ENCODE peak calls at places on chromosomes 3 and 15, in eight cellular contexts. One of them, this sample, is unnamed.

GRCh38 chr3:52574056-52574965 is 37.9 kb downstream of the UQCC5 start:
- DNase-seq in left lung: no peak
- DNase-seq in CD8-positive, alpha-beta T cell: no peak
- DNase-seq in tibial artery: no peak
- DNase-seq in astrocyte: no peak
- DNase-seq in cardiac muscle cell: no peak
- DNase-seq in neural progenitor cell: no peak
- DNase-seq in aorta: no peak
- DNase-seq in this sample: no peak

GRCh38 chr3:161096771-161097367 is 8.3 kb downstream of the B3GALNT1 start:
- DNase-seq in cardiac muscle cell: peak; percentile 29
- DNase-seq in astrocyte: no peak
- DNase-seq in left lung: no peak
- DNase-seq in CD8-positive, alpha-beta T cell: no peak
- DNase-seq in neural progenitor cell: peak; percentile 43
- DNase-seq in aorta: no peak
- DNase-seq in tibial artery: no peak
- DNase-seq in this sample: no peak

GRCh38 chr3:176939022-176939817 is 258.1 kb downstream of the TBL1XR1 start:
- DNase-seq in astrocyte: peak; percentile 73
- DNase-seq in neural progenitor cell: peak; percentile 76
- DNase-seq in aorta: no peak
- DNase-seq in CD8-positive, alpha-beta T cell: peak; percentile 4
- DNase-seq in tibial artery: no peak
- DNase-seq in left lung: no peak
- DNase-seq in cardiac muscle cell: peak; percentile 77
- DNase-seq in this sample: no peak

GRCh38 chr3:16462679-16463078 is 50.8 kb downstream of the RFTN1 start:
- DNase-seq in CD8-positive, alpha-beta T cell: no peak
- DNase-seq in cardiac muscle cell: no peak
- DNase-seq in left lung: no peak
- DNase-seq in astrocyte: no peak
- DNase-seq in tibial artery: no peak
- DNase-seq in aorta: no peak
- DNase-seq in neural progenitor cell: no peak
- DNase-seq in this sample: peak; percentile 34

GRCh38 chr15:25693321-25694237 is 169.5 kb downstream of the ATP10A start:
- DNase-seq in tibial artery: no peak
- DNase-seq in astrocyte: no peak
- DNase-seq in cardiac muscle cell: peak; percentile 64
- DNase-seq in CD8-positive, alpha-beta T cell: no peak
- DNase-seq in aorta: peak; percentile 81
- DNase-seq in neural progenitor cell: peak; percentile 47
- DNase-seq in left lung: no peak
- DNase-seq in this sample: no peak

GRCh38 chr3:24287728-24288450 is 206.8 kb downstream of the THRB start:
- DNase-seq in tibial artery: peak; percentile 62
- DNase-seq in cardiac muscle cell: no peak
- DNase-seq in neural progenitor cell: no peak
- DNase-seq in CD8-positive, alpha-beta T cell: no peak
- DNase-seq in aorta: no peak
- DNase-seq in left lung: no peak
- DNase-seq in astrocyte: no peak
- DNase-seq in this sample: no peak

GRCh38 chr3:87503901-87504498 is 227.6 kb upstream of the POU1F1 start:
- DNase-seq in CD8-positive, alpha-beta T cell: no peak
- DNase-seq in tibial artery: no peak
- DNase-seq in astrocyte: peak; percentile 55
- DNase-seq in aorta: no peak
- DNase-seq in neural progenitor cell: peak; percentile 75
- DNase-seq in cardiac muscle cell: peak; percentile 59
- DNase-seq in left lung: no peak
- DNase-seq in this sample: no peak

GRCh38 chr3:44478055-44478468 is 592 bp upstream of the ZNF445 start:
- DNase-seq in tibial artery: no peak
- DNase-seq in left lung: no peak
- DNase-seq in CD8-positive, alpha-beta T cell: no peak
- DNase-seq in astrocyte: no peak
- DNase-seq in neural progenitor cell: no peak
- DNase-seq in aorta: no peak
- DNase-seq in cardiac muscle cell: no peak
- DNase-seq in this sample: no peak

GRCh38 chr15:38994310-38994709 is 429.7 kb upstream of the RASGRP1 start:
- DNase-seq in CD8-positive, alpha-beta T cell: no peak
- DNase-seq in tibial artery: no peak
- DNase-seq in astrocyte: no peak
- DNase-seq in aorta: no peak
- DNase-seq in cardiac muscle cell: no peak
- DNase-seq in neural progenitor cell: no peak
- DNase-seq in left lung: no peak
- DNase-seq in this sample: no peak

GRCh38 chr15:29698030-29698701 is 124.1 kb downstream of the TJP1 start:
- DNase-seq in cardiac muscle cell: no peak
- DNase-seq in neural progenitor cell: no peak
- DNase-seq in left lung: no peak
- DNase-seq in tibial artery: no peak
- DNase-seq in astrocyte: peak; percentile 87
- DNase-seq in CD8-positive, alpha-beta T cell: no peak
- DNase-seq in aorta: no peak
- DNase-seq in this sample: no peak

GRCh38 chr3:160184655-160185054 is 40.6 kb upstream of the C3orf80 start:
- DNase-seq in cardiac muscle cell: no peak
- DNase-seq in neural progenitor cell: no peak
- DNase-seq in tibial artery: no peak
- DNase-seq in left lung: no peak
- DNase-seq in aorta: no peak
- DNase-seq in CD8-positive, alpha-beta T cell: no peak
- DNase-seq in astrocyte: peak; percentile 91
- DNase-seq in this sample: no peak

GRCh38 chr3:101780661-101781060 is 1.6 kb downstream of the NXPE3 start:
- DNase-seq in cardiac muscle cell: no peak
- DNase-seq in CD8-positive, alpha-beta T cell: no peak
- DNase-seq in aorta: no peak
- DNase-seq in left lung: no peak
- DNase-seq in tibial artery: no peak
- DNase-seq in neural progenitor cell: peak; percentile 9
- DNase-seq in astrocyte: peak; percentile 85
- DNase-seq in this sample: no peak

GRCh38 chr3:64291345-64291744 is 66.1 kb upstream of the PRICKLE2 start:
- DNase-seq in tibial artery: peak; percentile 70
- DNase-seq in astrocyte: peak; percentile 86
- DNase-seq in CD8-positive, alpha-beta T cell: no peak
- DNase-seq in cardiac muscle cell: no peak
- DNase-seq in neural progenitor cell: no peak
- DNase-seq in aorta: peak; percentile 78
- DNase-seq in left lung: no peak
- DNase-seq in this sample: no peak

GRCh38 chr3:42830437-42831320 is 21.4 kb downstream of the ACKR2 start:
- DNase-seq in cardiac muscle cell: peak; percentile 75
- DNase-seq in tibial artery: no peak
- DNase-seq in CD8-positive, alpha-beta T cell: no peak
- DNase-seq in aorta: no peak
- DNase-seq in neural progenitor cell: peak; percentile 77
- DNase-seq in astrocyte: no peak
- DNase-seq in left lung: no peak
- DNase-seq in this sample: no peak

GRCh38 chr3:35862057-35862456 is 222.7 kb downstream of the ARPP21 start:
- DNase-seq in cardiac muscle cell: peak; percentile 66
- DNase-seq in CD8-positive, alpha-beta T cell: no peak
- DNase-seq in astrocyte: no peak
- DNase-seq in left lung: no peak
- DNase-seq in tibial artery: no peak
- DNase-seq in neural progenitor cell: no peak
- DNase-seq in aorta: no peak
- DNase-seq in this sample: no peak

GRCh38 chr15:56349554-56349953 is 15.7 kb upstream of the TEX9 start:
- DNase-seq in tibial artery: no peak
- DNase-seq in aorta: no peak
- DNase-seq in left lung: no peak
- DNase-seq in astrocyte: no peak
- DNase-seq in cardiac muscle cell: no peak
- DNase-seq in CD8-positive, alpha-beta T cell: no peak
- DNase-seq in neural progenitor cell: no peak
- DNase-seq in this sample: no peak

GRCh38 chr3:145170101-145170500 is 990.9 kb downstream of the PLOD2 start:
- DNase-seq in cardiac muscle cell: peak; percentile 8
- DNase-seq in neural progenitor cell: no peak
- DNase-seq in astrocyte: no peak
- DNase-seq in aorta: no peak
- DNase-seq in tibial artery: no peak
- DNase-seq in CD8-positive, alpha-beta T cell: no peak
- DNase-seq in left lung: no peak
- DNase-seq in this sample: no peak

GRCh38 chr3:119375510-119375909 is 81.3 kb downstream of the ARHGAP31 start:
- DNase-seq in aorta: no peak
- DNase-seq in cardiac muscle cell: no peak
- DNase-seq in left lung: no peak
- DNase-seq in astrocyte: no peak
- DNase-seq in neural progenitor cell: no peak
- DNase-seq in CD8-positive, alpha-beta T cell: no peak
- DNase-seq in tibial artery: no peak
- DNase-seq in this sample: no peak

GRCh38 chr3:127015282-127016042 is 32.5 kb downstream of the PLXNA1 start:
- DNase-seq in cardiac muscle cell: no peak
- DNase-seq in CD8-positive, alpha-beta T cell: no peak
- DNase-seq in left lung: no peak
- DNase-seq in aorta: no peak
- DNase-seq in neural progenitor cell: peak; percentile 59
- DNase-seq in astrocyte: no peak
- DNase-seq in tibial artery: no peak
- DNase-seq in this sample: no peak

GRCh38 chr3:135878501-135878900 is 87.0 kb upstream of the PPP2R3A start:
- DNase-seq in cardiac muscle cell: no peak
- DNase-seq in left lung: no peak
- DNase-seq in neural progenitor cell: no peak
- DNase-seq in tibial artery: no peak
- DNase-seq in aorta: no peak
- DNase-seq in CD8-positive, alpha-beta T cell: no peak
- DNase-seq in astrocyte: no peak
- DNase-seq in this sample: no peak

GRCh38 chr3:123423026-123423425 is 25.9 kb downstream of the ADCY5 start:
- DNase-seq in tibial artery: no peak
- DNase-seq in CD8-positive, alpha-beta T cell: no peak
- DNase-seq in neural progenitor cell: no peak
- DNase-seq in cardiac muscle cell: no peak
- DNase-seq in astrocyte: no peak
- DNase-seq in left lung: no peak
- DNase-seq in aorta: peak; percentile 89
- DNase-seq in this sample: no peak

GRCh38 chr3:81580399-81580798 is 181.0 kb downstream of the GBE1 start:
- DNase-seq in astrocyte: no peak
- DNase-seq in left lung: no peak
- DNase-seq in CD8-positive, alpha-beta T cell: no peak
- DNase-seq in aorta: no peak
- DNase-seq in cardiac muscle cell: peak; percentile 29
- DNase-seq in neural progenitor cell: peak; percentile 66
- DNase-seq in tibial artery: no peak
- DNase-seq in this sample: no peak

GRCh38 chr3:112810561-112810960 is 36.1 kb downstream of the CD200R1L start:
- DNase-seq in astrocyte: no peak
- DNase-seq in neural progenitor cell: no peak
- DNase-seq in left lung: no peak
- DNase-seq in tibial artery: no peak
- DNase-seq in aorta: no peak
- DNase-seq in cardiac muscle cell: no peak
- DNase-seq in CD8-positive, alpha-beta T cell: no peak
- DNase-seq in this sample: no peak
- H3K4me3 ChIP-seq in astrocyte: no peak overlapping the region
- H3K4me3 ChIP-seq in neural progenitor cell: no peak overlapping the region
- H3K4me3 ChIP-seq in left lung: no peak overlapping the region
- H3K4me3 ChIP-seq in tibial artery: no peak overlapping the region
- H3K4me3 ChIP-seq in aorta: no peak overlapping the region
- H3K4me3 ChIP-seq in cardiac muscle cell: no peak overlapping the region
- H3K4me3 ChIP-seq in CD8-positive, alpha-beta T cell: no peak overlapping the region
- H3K4me3 ChIP-seq in this sample: no peak overlapping the region

DNA sequence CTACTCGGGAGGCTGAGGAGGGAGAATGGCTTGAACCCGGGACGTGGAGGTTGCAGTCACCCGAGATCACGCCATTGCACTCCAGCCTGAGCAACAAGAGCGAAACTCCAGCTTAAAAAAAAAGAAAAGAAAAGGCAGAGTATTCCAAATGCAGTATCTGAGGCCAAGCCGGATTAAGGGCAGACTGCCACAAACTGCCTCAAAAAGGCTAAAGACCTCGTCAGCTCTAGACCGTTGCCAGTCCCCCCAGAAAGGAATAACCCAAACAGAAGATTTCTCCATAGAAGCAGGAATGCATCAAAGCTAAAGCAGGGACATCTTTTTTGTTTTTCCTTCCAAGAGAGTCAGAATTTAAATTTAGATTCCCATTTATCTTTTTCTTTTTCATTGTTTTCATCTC is 72.9 kb downstream of the TM4SF4 start:
- DNase-seq in cardiac muscle cell: no peak
- DNase-seq in aorta: peak; percentile 84
- DNase-seq in astrocyte: peak; percentile 86
- DNase-seq in CD8-positive, alpha-beta T cell: no peak
- DNase-seq in neural progenitor cell: no peak
- DNase-seq in tibial artery: peak; percentile 88
- DNase-seq in left lung: no peak
- DNase-seq in this sample: no peak
- H3K27ac ChIP-seq in cardiac muscle cell: no peak overlapping the region
- H3K27ac ChIP-seq in aorta: peak overlapping the region; percentile 67
- H3K27ac ChIP-seq in astrocyte: peak overlapping the region; percentile 90
- H3K27ac ChIP-seq in CD8-positive, alpha-beta T cell: no peak overlapping the region
- H3K27ac ChIP-seq in neural progenitor cell: no peak overlapping the region
- H3K27ac ChIP-seq in tibial artery: peak overlapping the region; percentile 75
- H3K27ac ChIP-seq in left lung: peak overlapping the region; percentile 69
- H3K27ac ChIP-seq in this sample: no peak overlapping the region

GRCh38 chr15:40097096-40097967 is 11.3 kb downstream of the BMF start:
- DNase-seq in astrocyte: no peak
- DNase-seq in CD8-positive, alpha-beta T cell: no peak
- DNase-seq in neural progenitor cell: no peak
- DNase-seq in aorta: no peak
- DNase-seq in left lung: no peak
- DNase-seq in tibial artery: no peak
- DNase-seq in cardiac muscle cell: no peak
- DNase-seq in this sample: no peak
- H3K4me1 ChIP-seq in astrocyte: peaks cover 56% of the 10 kb centered on the region
- H3K4me1 ChIP-seq in CD8-positive, alpha-beta T cell: peaks cover 31% of the 10 kb centered on the region
- H3K4me1 ChIP-seq in neural progenitor cell: peaks cover 49% of the 10 kb centered on the region
- H3K4me1 ChIP-seq in aorta: peaks cover under 1% of the 10 kb centered on the region
- H3K4me1 ChIP-seq in left lung: peaks cover 98% of the 10 kb centered on the region
- H3K4me1 ChIP-seq in tibial artery: peaks cover 64% of the 10 kb centered on the region
- H3K4me1 ChIP-seq in cardiac muscle cell: peaks cover 58% of the 10 kb centered on the region
- H3K4me1 ChIP-seq in this sample: peaks cover 45% of the 10 kb centered on the region

DNA sequence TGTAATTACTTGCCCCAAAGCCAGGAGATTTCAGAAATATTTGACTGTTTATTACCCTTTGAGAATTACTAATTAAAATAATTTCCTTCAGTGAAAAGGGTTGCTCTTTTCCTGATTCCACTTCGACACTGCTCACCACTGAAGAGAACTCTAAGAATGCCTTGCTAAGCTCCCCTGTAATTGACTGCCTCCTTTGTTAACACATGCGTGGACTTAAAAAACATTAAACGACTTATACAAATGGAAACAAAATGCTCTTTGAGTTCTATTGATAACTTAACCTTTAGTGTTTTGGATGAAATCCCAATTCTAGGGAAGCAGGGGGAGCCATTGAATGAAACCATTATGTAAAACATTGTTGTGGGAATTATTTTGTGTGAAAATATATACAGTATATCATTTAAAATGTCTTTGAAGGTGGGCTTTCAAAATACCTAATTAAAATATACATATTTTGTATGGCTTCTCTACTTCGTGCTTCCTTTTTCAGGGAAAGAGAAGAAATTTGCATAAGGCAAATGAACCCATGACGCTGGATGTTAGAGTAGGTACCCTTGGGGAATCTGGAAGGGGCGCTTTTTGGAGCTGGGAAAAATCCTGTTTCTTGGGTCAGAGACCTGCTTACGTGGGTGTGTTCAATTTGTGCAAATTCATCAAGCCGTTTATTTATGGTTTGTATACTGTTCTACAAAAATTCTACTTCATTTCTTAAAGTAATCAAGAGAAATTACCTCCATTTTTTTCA is 64.2 kb downstream of the WWTR1 start:
- DNase-seq in left lung: no peak
- DNase-seq in cardiac muscle cell: no peak
- DNase-seq in aorta: no peak
- DNase-seq in CD8-positive, alpha-beta T cell: no peak
- DNase-seq in astrocyte: no peak
- DNase-seq in tibial artery: no peak
- DNase-seq in neural progenitor cell: peak; percentile 75
- DNase-seq in this sample: no peak
- H3K4me3 ChIP-seq in left lung: no peak overlapping the region
- H3K4me3 ChIP-seq in cardiac muscle cell: no peak overlapping the region
- H3K4me3 ChIP-seq in aorta: no peak overlapping the region
- H3K4me3 ChIP-seq in CD8-positive, alpha-beta T cell: no peak overlapping the region
- H3K4me3 ChIP-seq in astrocyte: no peak overlapping the region
- H3K4me3 ChIP-seq in tibial artery: no peak overlapping the region
- H3K4me3 ChIP-seq in neural progenitor cell: peak overlapping the region; percentile 17
- H3K4me3 ChIP-seq in this sample: no peak overlapping the region